ENCODE peak calls at places on chromosomes 5 and 9, in ten cellular contexts. G is PC-3, F is body of pancreas, U is AG10803, S is spleen, A is esophagus muscularis mucosa, I is astrocyte of the spinal cord, P is Caco-2, D is prostate gland, Y is A549. X is an unnamed sample.

GRCh38 chr9:130642926-130643325 is 21.5 kb upstream of the PRDM12 start:
- DNase-seq in G (no peak), F (no peak), U (no peak), S (no peak), A (no peak), I (no peak), P (no peak), D (no peak), Y (no peak), X (no peak)

GRCh38 chr9:97981828-97982164 is 1.3 kb upstream of the ANP32B start:
- DNase-seq in G (no peak), F (no peak), U (peak), S (no peak), A (no peak), I (no peak), P (no peak), D (no peak), Y (no peak), X (no peak)

GRCh38 chr9:3954950-3955670 is 344.8 kb downstream of the GLIS3 start:
- DNase-seq in G (no peak), F (no peak), U (no peak), S (no peak), A (no peak), I (peak), P (no peak), D (no peak), Y (no peak), X (no peak)

GRCh38 chr5:37071487-37071886 is 177.7 kb downstream of the CPLANE1 start:
- DNase-seq in G (no peak), F (no peak), U (no peak), S (no peak), A (no peak), I (no peak), P (no peak), D (no peak), Y (no peak), X (no peak)

GRCh38 chr5:164153469-164154172 is 648.2 kb downstream of the MAT2B start:
- DNase-seq in G (peak), F (no peak), U (no peak), S (no peak), A (no peak), I (no peak), P (no peak), D (no peak), Y (no peak), X (no peak)

GRCh38 chr9:132578367-132578932 is 4.0 kb upstream of the BARHL1 start:
- DNase-seq in G (no peak), F (no peak), U (no peak), S (peak), A (no peak), I (no peak), P (no peak), D (no peak), Y (no peak), X (no peak)

GRCh38 chr9:122176916-122177315 is 17.2 kb downstream of the MORN5 start:
- DNase-seq in G (no peak), F (no peak), U (no peak), S (no peak), A (no peak), I (no peak), P (no peak), D (no peak), Y (no peak), X (no peak)

GRCh38 chr5:75463726-75464125 is 47.7 kb downstream of the CERT1 start:
- DNase-seq in G (peak), F (no peak), U (no peak), S (no peak), A (no peak), I (no peak), P (no peak), D (no peak), Y (no peak), X (no peak)

GRCh38 chr9:2720179-2720654 is 2.9 kb downstream of the KCNV2 start:
- DNase-seq in G (no peak), F (no peak), U (no peak), S (no peak), A (peak), I (no peak), P (no peak), D (no peak), Y (peak), X (no peak)

GRCh38 chr9:110777201-110777842 is 108.7 kb downstream of the MUSK start:
- DNase-seq in G (no peak), F (no peak), U (no peak), S (no peak), A (no peak), I (no peak), P (no peak), D (no peak), Y (no peak), X (no peak)

GRCh38 chr9:90124961-90125360 is 517.7 kb downstream of the DIRAS2 start:
- DNase-seq in G (no peak), F (no peak), U (peak), S (no peak), A (no peak), I (no peak), P (no peak), D (no peak), Y (no peak), X (no peak)

GRCh38 chr9:111301195-111301594 is 28.8 kb downstream of the OR2K2 start:
- DNase-seq in G (peak), F (no peak), U (peak), S (no peak), A (no peak), I (peak), P (no peak), D (no peak), Y (peak), X (peak)

GRCh38 chr5:125412561-125413535 is 666.4 kb upstream of the ZNF608 start:
- DNase-seq in G (peak), F (peak), U (peak), S (peak), A (no peak), I (peak), P (peak), D (peak), Y (peak), X (no peak)

GRCh38 chr5:113112435-113112834 is 135.8 kb downstream of the DCP2 start:
- DNase-seq in G (peak), F (peak), U (peak), S (no peak), A (no peak), I (peak), P (no peak), D (no peak), Y (no peak), X (no peak)

GRCh38 chr5:81165493-81166119 is 67.5 kb upstream of the CKMT2 start:
- DNase-seq in G (peak), F (peak), U (peak), S (no peak), A (no peak), I (peak), P (peak), D (peak), Y (peak), X (no peak)

GRCh38 chr9:38019731-38020130 is 49.3 kb downstream of the SHB start:
- DNase-seq in G (no peak), F (no peak), U (no peak), S (no peak), A (no peak), I (no peak), P (no peak), D (no peak), Y (no peak), X (no peak)

GRCh38 chr9:76516350-76516749 is 57.4 kb downstream of the GCNT1 start:
- DNase-seq in G (no peak), F (peak), U (no peak), S (no peak), A (no peak), I (no peak), P (no peak), D (no peak), Y (no peak), X (no peak)

GRCh38 chr5:7047862-7048261 is 334.6 kb downstream of the TENT4A start:
- DNase-seq in G (no peak), F (peak), U (no peak), S (no peak), A (no peak), I (no peak), P (no peak), D (peak), Y (no peak), X (no peak)

GRCh38 chr9:92154016-92154415 is 38.8 kb upstream of the SPTLC1 start:
- DNase-seq in G (no peak), F (no peak), U (no peak), S (peak), A (peak), I (no peak), P (no peak), D (no peak), Y (no peak), X (no peak)

GRCh38 chr5:3217114-3217513 is 378.5 kb upstream of the IRX1 start:
- DNase-seq in G (no peak), F (no peak), U (no peak), S (no peak), A (no peak), I (no peak), P (no peak), D (no peak), Y (no peak), X (no peak)

GRCh38 chr9:77779010-77779409 is 130.9 kb upstream of the GNA14 start:
- DNase-seq in G (no peak), F (no peak), U (no peak), S (no peak), A (no peak), I (no peak), P (no peak), D (no peak), Y (no peak), X (no peak)

GRCh38 chr5:55176176-55176818 is 3.3 kb upstream of the CDC20B start:
- DNase-seq in G (peak), F (peak), U (no peak), S (peak), A (peak), I (no peak), P (peak), D (no peak), Y (peak), X (no peak)

GRCh38 chr5:122078116-122078865 is at the start of gene LOX:
- DNase-seq in G (peak), F (peak), U (peak), S (no peak), A (peak), I (peak), P (peak), D (peak), Y (peak), X (peak)

GRCh38 chr9:6759114-6759977 is 1.6 kb downstream of the KDM4C start:
- DNase-seq in G (peak), F (peak), U (peak), S (no peak), A (no peak), I (peak), P (no peak), D (peak), Y (peak), X (peak)

GRCh38 chr9:135147473-135147805 is 60.0 kb downstream of the OLFM1 start:
- DNase-seq in G (no peak), F (no peak), U (no peak), S (no peak), A (no peak), I (no peak), P (no peak), D (no peak), Y (no peak), X (no peak)

GRCh38 chr5:34715711-34716110 is 59.6 kb downstream of the RAI14 start:
- DNase-seq in G (peak), F (no peak), U (peak), S (no peak), A (no peak), I (peak), P (no peak), D (no peak), Y (no peak), X (no peak)

GRCh38 chr5:123855630-123856029 is 343.7 kb downstream of the CSNK1G3 start:
- DNase-seq in G (no peak), F (no peak), U (no peak), S (no peak), A (no peak), I (peak), P (no peak), D (no peak), Y (no peak), X (no peak)

GRCh38 chr9:78301466-78301865 is 4.5 kb downstream of the PSAT1 start:
- DNase-seq in G (no peak), F (no peak), U (no peak), S (no peak), A (no peak), I (no peak), P (no peak), D (no peak), Y (no peak), X (no peak)

GRCh38 chr9:91075279-91075678 is 273.7 kb downstream of the SYK start:
- DNase-seq in G (no peak), F (no peak), U (no peak), S (no peak), A (no peak), I (peak), P (no peak), D (no peak), Y (no peak), X (no peak)

GRCh38 chr9:111525056-111525977 is at the start of gene ZNF483:
- DNase-seq in G (peak), F (peak), U (peak), S (peak), A (no peak), I (peak), P (no peak), D (peak), Y (peak), X (peak)

GRCh38 chr5:151086905-151087360 is 6.1 kb upstream of the TNIP1 start:
- DNase-seq in G (no peak), F (no peak), U (no peak), S (peak), A (no peak), I (no peak), P (no peak), D (no peak), Y (no peak), X (no peak)

GRCh38 chr5:179275941-179276837 is 69.1 kb downstream of the ADAMTS2 start:
- DNase-seq in G (no peak), F (peak), U (peak), S (no peak), A (no peak), I (peak), P (no peak), D (no peak), Y (no peak), X (peak)

GRCh38 chr5:77232959-77233358 is 22.5 kb downstream of the PDE8B start:
- DNase-seq in G (peak), F (no peak), U (no peak), S (no peak), A (no peak), I (peak), P (no peak), D (no peak), Y (no peak), X (no peak)

GRCh38 chr5:77231470-77232138 is 21.1 kb downstream of the PDE8B start:
- DNase-seq in G (no peak), F (no peak), U (no peak), S (no peak), A (no peak), I (no peak), P (no peak), D (no peak), Y (no peak), X (no peak)

GRCh38 chr5:77232545-77232944 is 22.1 kb downstream of the PDE8B start:
- DNase-seq in G (no peak), F (no peak), U (no peak), S (no peak), A (no peak), I (no peak), P (no peak), D (no peak), Y (no peak), X (no peak)

GRCh38 chr5:77229887-77230286 is 19.4 kb downstream of the PDE8B start:
- DNase-seq in G (no peak), F (no peak), U (no peak), S (no peak), A (no peak), I (no peak), P (no peak), D (no peak), Y (no peak), X (no peak)

DNA sequence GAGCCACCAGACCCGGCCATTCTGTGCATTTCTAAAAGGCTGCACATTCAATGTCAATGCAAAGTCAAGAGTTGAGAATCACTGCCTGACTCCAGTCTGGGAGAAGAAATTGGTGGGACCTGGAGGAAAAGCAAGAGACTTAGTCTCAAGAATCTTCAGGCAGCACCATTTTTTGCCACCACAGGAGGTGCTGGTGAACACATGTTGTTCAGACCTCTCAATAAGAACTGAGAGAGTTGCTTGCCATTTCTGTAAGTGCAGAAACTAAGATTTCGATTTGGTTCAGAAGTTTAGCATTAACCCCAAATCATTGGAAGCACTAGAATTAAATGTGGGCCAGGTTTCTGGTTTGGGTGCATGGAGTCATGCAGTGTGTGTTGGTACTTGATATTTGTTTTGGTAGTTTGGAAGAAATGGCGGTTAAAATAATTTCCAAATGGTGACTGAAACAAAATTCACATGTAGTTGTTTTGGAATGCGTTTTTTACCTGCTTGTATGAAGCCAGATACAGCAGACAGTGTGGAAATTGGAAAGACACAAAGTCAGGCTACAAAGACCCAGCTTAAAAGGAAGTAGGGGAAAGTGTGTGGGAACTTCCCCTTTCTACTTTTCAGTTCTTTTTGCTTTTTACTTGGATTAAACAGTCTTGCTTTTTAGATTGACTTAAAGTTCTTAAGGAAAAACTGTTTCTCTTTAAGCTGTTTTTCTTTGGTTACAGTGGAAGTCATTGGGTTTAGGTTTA is 20.4 kb downstream of the PDE8B start:
- DNase-seq in G (peak), F (no peak), U (peak), S (no peak), A (no peak), I (no peak), P (no peak), D (no peak), Y (peak), X (no peak)
- TF ChIP-seq CTCF in G (peak), F (no peak), U (no peak), S (no peak), A (no peak), I (peak), P (peak), D (no peak), Y (peak), X (peak)

GRCh38 chr5:168887931-168888330 is 308.8 kb upstream of the PANK3 start:
- DNase-seq in G (no peak), F (no peak), U (no peak), S (no peak), A (no peak), I (no peak), P (no peak), D (no peak), Y (no peak), X (no peak)

GRCh38 chr5:168886153-168886552 is 307.0 kb upstream of the PANK3 start:
- DNase-seq in G (no peak), F (no peak), U (no peak), S (no peak), A (no peak), I (no peak), P (no peak), D (no peak), Y (no peak), X (no peak)

GRCh38 chr5:168884040-168884439 is 304.9 kb upstream of the PANK3 start:
- DNase-seq in G (no peak), F (no peak), U (no peak), S (no peak), A (no peak), I (no peak), P (no peak), D (no peak), Y (no peak), X (no peak)

GRCh38 chr5:168883253-168883880 is 304.2 kb upstream of the PANK3 start:
- DNase-seq in G (no peak), F (no peak), U (no peak), S (no peak), A (no peak), I (no peak), P (no peak), D (no peak), Y (no peak), X (no peak)

DNA sequence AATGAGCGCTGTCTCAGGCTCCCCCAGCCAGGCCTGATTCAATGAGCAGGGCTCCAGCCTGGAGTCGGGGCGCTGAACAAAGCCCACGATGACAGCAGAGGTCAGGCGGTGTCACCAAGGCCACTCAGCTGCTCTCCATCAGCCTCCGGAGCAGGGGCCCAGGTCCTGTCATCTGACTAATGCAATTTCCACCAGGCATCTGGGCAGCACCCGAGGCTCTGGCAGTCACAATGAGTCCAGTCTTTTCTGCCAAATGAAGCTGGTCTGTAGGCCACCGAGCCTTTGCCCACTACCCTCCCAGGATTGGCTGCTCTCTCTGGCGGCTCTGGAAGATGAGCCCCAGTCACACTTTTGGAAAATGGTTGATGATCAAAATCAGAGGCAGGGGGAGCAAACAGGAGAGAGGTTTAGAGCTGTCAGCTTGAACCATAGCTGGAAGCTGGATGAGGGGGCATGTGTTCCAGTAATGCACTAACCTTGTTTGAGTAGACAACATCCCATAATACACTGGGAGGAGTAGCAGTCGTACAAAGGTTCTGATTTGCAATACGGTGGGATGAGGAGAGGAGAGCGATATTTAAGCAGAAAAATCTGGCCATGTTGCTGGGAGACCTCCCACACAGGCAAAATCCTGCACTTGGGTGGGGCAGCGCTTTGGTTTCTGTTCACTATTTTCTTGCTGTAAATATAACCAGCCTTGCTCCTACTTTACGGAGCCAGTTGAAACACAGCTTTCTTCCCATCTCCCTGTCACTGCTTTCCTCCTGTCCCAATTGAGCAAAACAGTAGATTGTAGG is 306.4 kb upstream of the PANK3 start:
- DNase-seq in G (no peak), F (no peak), U (peak), S (no peak), A (no peak), I (no peak), P (no peak), D (no peak), Y (no peak), X (no peak)
- H3K4me3 ChIP-seq in G (no peak), F (no peak), U (no peak), S (no peak), A (no peak), I (no peak), P (no peak), D (no peak), Y (no peak), X (no peak)

DNA sequence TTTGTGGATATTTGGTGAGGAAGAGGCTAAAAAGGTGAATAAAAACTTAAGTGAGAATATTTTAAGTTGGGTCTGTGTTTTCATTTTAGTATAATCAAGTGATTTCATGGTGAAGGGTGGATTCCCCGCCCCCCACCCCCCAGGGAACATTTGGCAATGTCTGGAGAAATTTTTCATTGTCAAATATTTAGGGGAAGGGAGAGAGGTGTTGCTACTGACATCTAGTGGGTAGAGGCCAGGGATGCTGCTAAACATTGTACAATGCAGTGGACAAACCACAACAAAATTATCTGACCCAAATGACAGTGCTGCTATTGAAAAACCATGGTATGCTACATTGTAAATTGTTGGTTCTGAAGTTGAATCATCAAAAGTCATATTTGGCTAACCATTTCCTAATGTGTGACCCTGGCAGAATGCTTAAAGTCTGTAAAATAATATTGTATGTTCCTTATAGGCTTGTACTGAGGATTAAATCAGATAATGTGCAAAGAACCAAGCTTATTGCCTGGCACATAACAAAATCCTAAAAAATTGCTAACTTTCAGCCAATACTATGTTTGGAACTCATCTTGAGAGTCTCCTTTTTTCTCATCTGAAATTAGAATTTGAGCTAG is 5.6 kb downstream of the C5orf24 start:
- DNase-seq in G (peak), F (no peak), U (peak), S (no peak), A (no peak), I (peak), P (no peak), D (no peak), Y (peak), X (no peak)
- TF ChIP-seq CTCF in G (peak), F (peak), U (peak), S (no peak), A (peak), I (peak), P (peak), D (no peak), Y (peak), X (peak)

GRCh38 chr5:158958048-158958994 is 141.4 kb downstream of the EBF1 start:
- DNase-seq in G (no peak), F (no peak), U (peak), S (no peak), A (no peak), I (no peak), P (no peak), D (no peak), Y (no peak), X (no peak)
- H3K4me3 ChIP-seq in G (no peak), F (no peak), U (no peak), S (no peak), A (no peak), I (no peak), P (no peak), D (no peak), Y (no peak), X (no peak)